ENCODE peak calls at places on chromosome 9, in six cellular contexts. Z is psoas muscle, R is tibial nerve, Q is fibroblast of lung, F is fibroblast of villous mesenchyme, V is fibroblast of pulmonary artery. G is an unnamed sample.

GRCh38 chr9:99855467-99856176 is 33.9 kb downstream of the NR4A3 start:
- DNase-seq in Z (no peak), R (no peak), Q (no peak), F (no peak), V (no peak), G (no peak)

GRCh38 chr9:119968837-119969707 is 599.8 kb upstream of the BRINP1 start:
- DNase-seq in Z (peak), R (peak), Q (peak), F (peak), V (peak), G (peak)

GRCh38 chr9:95373069-95373681 is 55.7 kb upstream of the FANCC start:
- DNase-seq in Z (no peak), R (no peak), Q (no peak), F (peak), V (no peak), G (no peak)

GRCh38 chr9:81521892-81522291 is 167.5 kb downstream of the TLE1 start:
- DNase-seq in Z (no peak), R (no peak), Q (no peak), F (no peak), V (no peak), G (no peak)

GRCh38 chr9:134206317-134207300 is 42.2 kb upstream of the RNU6ATAC start:
- DNase-seq in Z (peak), R (no peak), Q (no peak), F (no peak), V (no peak), G (no peak)

GRCh38 chr9:70816891-70817290 is 304.5 kb downstream of the TRPM3 start:
- DNase-seq in Z (no peak), R (no peak), Q (no peak), F (no peak), V (no peak), G (no peak)

GRCh38 chr9:18893491-18893890 is 139.5 kb downstream of the SAXO1 start:
- DNase-seq in Z (no peak), R (no peak), Q (no peak), F (no peak), V (no peak), G (no peak)

GRCh38 chr9:3879731-3880493 is 354.1 kb upstream of the RFX3 start:
- DNase-seq in Z (peak), R (no peak), Q (no peak), F (no peak), V (no peak), G (no peak)

GRCh38 chr9:136705564-136705963 is 6.8 kb upstream of the DIPK1B start:
- DNase-seq in Z (no peak), R (no peak), Q (no peak), F (no peak), V (no peak), G (no peak)
- H3K4me3 ChIP-seq in Z (no peak), R (no peak), Q (no peak), F (no peak), V (no peak), G (no peak)

GRCh38 chr9:37522971-37523370 is 37.2 kb downstream of the POLR1E start:
- DNase-seq in Z (no peak), R (no peak), Q (no peak), F (no peak), V (no peak), G (no peak)

GRCh38 chr9:37531699-37532098 is 44.5 kb downstream of the FBXO10 start:
- DNase-seq in Z (no peak), R (no peak), Q (no peak), F (no peak), V (no peak), G (no peak)

GRCh38 chr9:37523916-37524315 is 38.2 kb downstream of the POLR1E start:
- DNase-seq in Z (no peak), R (no peak), Q (no peak), F (no peak), V (no peak), G (no peak)

GRCh38 chr9:37529111-37529510 is 43.4 kb downstream of the POLR1E start:
- DNase-seq in Z (no peak), R (no peak), Q (no peak), F (no peak), V (no peak), G (no peak)

DNA sequence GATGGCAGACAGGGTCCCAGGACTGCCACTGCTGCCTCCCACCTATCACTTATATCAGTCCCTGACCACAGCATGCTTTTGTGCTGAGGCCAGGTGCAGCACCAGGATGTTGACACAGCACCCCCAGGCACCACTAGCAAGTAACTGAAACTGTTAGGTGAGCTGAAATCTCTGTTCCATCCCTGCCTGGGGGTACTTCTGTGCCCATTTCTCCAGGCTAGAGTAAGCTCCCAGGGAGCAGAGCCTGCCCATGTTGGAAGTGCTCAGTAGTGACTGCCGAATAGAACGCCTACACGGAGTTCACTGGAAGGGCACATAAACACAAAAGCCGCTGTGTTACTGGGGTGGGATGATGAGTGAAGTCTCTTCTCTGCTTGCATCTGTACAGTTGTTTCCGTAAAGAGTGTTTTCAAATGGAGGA is 42.9 kb downstream of the POLR1E start:
- DNase-seq in Z (no peak), R (no peak), Q (peak), F (no peak), V (no peak), G (no peak)
- TF ChIP-seq CTCF in Z (no peak), R (no peak), Q (no peak), F (no peak), V (no peak), G (no peak)

GRCh38 chr9:84340535-84340934 is at the start of gene SLC28A3:
- DNase-seq in Z (no peak), R (no peak), Q (no peak), F (no peak), V (no peak), G (no peak)
- H3K4me3 ChIP-seq in Z (no peak), R (no peak), Q (no peak), F (no peak), V (no peak), G (no peak)

GRCh38 chr9:5440426-5440825 is 2.7 kb upstream of the PLGRKT start:
- DNase-seq in Z (no peak), R (no peak), Q (no peak), F (no peak), V (no peak), G (no peak)

GRCh38 chr9:5441043-5441442 is 3.3 kb upstream of the PLGRKT start:
- DNase-seq in Z (no peak), R (no peak), Q (peak), F (peak), V (peak), G (peak)

GRCh38 chr9:5438301-5439162 is 807 bp upstream of the PLGRKT start:
- DNase-seq in Z (no peak), R (no peak), Q (peak), F (peak), V (peak), G (peak)

GRCh38 chr9:5443845-5444244 is 6.1 kb upstream of the PLGRKT start:
- DNase-seq in Z (no peak), R (no peak), Q (no peak), F (no peak), V (no peak), G (no peak)

GRCh38 chr9:5442400-5443011 is 4.8 kb upstream of the PLGRKT start:
- DNase-seq in Z (no peak), R (no peak), Q (peak), F (peak), V (peak), G (peak)
- TF ChIP-seq CTCF in Z (peak), R (peak), Q (peak), F (peak), V (peak), G (peak)

GRCh38 chr9:110255064-110255416 is 1.3 kb downstream of the TXN start:
- DNase-seq in Z (no peak), R (no peak), Q (no peak), F (no peak), V (no peak), G (no peak)
- H3K4me3 ChIP-seq in Z (peak), R (peak), Q (peak), F (peak), V (peak), G (peak)

GRCh38 chr9:8831568-8831967 is 1032.0 kb upstream of the DMAC1 start:
- DNase-seq in Z (no peak), R (no peak), Q (peak), F (no peak), V (no peak), G (no peak)
- TF ChIP-seq CTCF in Z (no peak), R (no peak), Q (no peak), F (no peak), V (no peak), G (no peak)

GRCh38 chr9:23769307-23769935 is 56.6 kb downstream of the ELAVL2 start:
- DNase-seq in Z (no peak), R (no peak), Q (no peak), F (no peak), V (peak), G (peak)
- H3K4me3 ChIP-seq in Z (no peak), R (no peak), Q (no peak), F (no peak), V (no peak), G (no peak)

DNA sequence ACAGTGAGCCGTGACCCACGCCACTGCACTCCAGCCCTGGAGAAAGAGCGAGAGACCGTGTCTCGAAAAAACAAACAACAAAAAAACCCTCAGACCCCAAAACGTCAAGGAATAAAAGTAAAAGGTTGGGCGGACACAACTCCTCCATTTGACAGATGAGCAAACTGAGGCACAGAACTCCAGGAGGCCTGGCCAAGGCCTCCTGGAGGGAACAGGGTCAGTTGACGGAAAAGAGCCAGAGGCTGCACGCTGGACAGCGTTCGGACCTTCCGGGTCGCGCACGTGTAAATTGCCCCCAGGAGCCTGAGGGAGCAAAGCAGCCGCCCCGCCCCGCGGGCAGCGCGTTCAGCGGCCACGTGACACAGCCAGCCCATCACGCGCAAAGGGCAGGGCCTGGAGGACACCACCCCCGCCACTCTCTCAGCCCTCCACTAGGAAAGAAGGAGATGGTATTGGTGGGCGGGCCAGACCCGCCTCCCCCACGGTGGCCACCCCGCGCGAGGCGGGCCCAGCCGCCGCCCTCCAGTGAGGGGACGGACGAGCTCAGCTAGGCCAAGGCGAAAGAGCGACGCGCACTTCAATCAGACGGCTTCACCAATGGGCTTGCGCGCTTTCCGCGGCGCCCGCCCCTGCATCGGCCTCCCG is 81.5 kb downstream of the PTPDC1 start:
- DNase-seq in Z (peak), R (peak), Q (peak), F (peak), V (peak), G (peak)
- TF ChIP-seq CTCF in Z (no peak), R (no peak), Q (no peak), F (no peak), V (no peak), G (no peak)

GRCh38 chr9:85744481-85744880 is 2.7 kb upstream of the AGTPBP1 start:
- DNase-seq in Z (no peak), R (no peak), Q (no peak), F (no peak), V (no peak), G (no peak)

GRCh38 chr9:85742630-85742928 is 825 bp upstream of the AGTPBP1 start:
- DNase-seq in Z (no peak), R (no peak), Q (peak), F (peak), V (peak), G (peak)

GRCh38 chr9:85741875-85742629 is at the start of gene AGTPBP1:
- DNase-seq in Z (peak), R (peak), Q (peak), F (peak), V (peak), G (peak)

GRCh38 chr9:85745203-85745602 is 3.4 kb upstream of the AGTPBP1 start:
- DNase-seq in Z (no peak), R (no peak), Q (no peak), F (no peak), V (no peak), G (no peak)

GRCh38 chr9:85743290-85744128 is 1.8 kb upstream of the AGTPBP1 start:
- DNase-seq in Z (peak), R (peak), Q (peak), F (peak), V (peak), G (peak)
- H3K4me3 ChIP-seq in Z (no peak), R (no peak), Q (peak), F (no peak), V (no peak), G (no peak)